ENCODE peak calls at places on chromosomes 5 and 9, in seven cellular contexts. U is K562; K is cardiac muscle cell; O is left ventricle myocardium inferior; Y is pancreas; R is CD8-positive, alpha-beta T cell; H is thyroid gland. S is an unnamed sample.

GRCh38 chr5:135979510-135979909 is 24.7 kb upstream of the LECT2 start:
- DNase-seq in K (peak; percentile 59), Y (no peak), O (no peak), R (no peak), U (no peak), H (no peak), S (no peak)

GRCh38 chr5:161411156-161411555 is 135.4 kb downstream of the GABRB2 start:
- DNase-seq in Y (no peak), R (no peak), K (peak; percentile 1), H (peak; percentile 5), U (no peak), O (no peak), S (no peak)

GRCh38 chr9:92716557-92716956 is 46.6 kb upstream of the IPPK start:
- DNase-seq in H (peak; percentile 64), K (peak; percentile 48), Y (peak; percentile 25), O (peak; percentile 66), U (peak; percentile 82), R (peak; percentile 81), S (peak; percentile 61)

GRCh38 chr9:124293712-124294504 is 36.2 kb downstream of the NEK6 start:
- DNase-seq in K (no peak), O (no peak), U (no peak), H (no peak), R (no peak), Y (no peak), S (no peak)

GRCh38 chr9:113624721-113625120 is 161.2 kb downstream of the RGS3 start:
- DNase-seq in H (no peak), Y (no peak), U (no peak), O (peak; percentile 60), K (no peak), R (no peak), S (no peak)

GRCh38 chr9:105483618-105484017 is 35.8 kb downstream of the FSD1L start:
- DNase-seq in O (no peak), R (no peak), U (no peak), H (no peak), Y (no peak), K (no peak), S (no peak)

GRCh38 chr9:137301086-137301947 is 754 bp downstream of the NRARP start:
- DNase-seq in H (peak; percentile 52), R (no peak), Y (peak; percentile 65), K (peak; percentile 74), U (peak; percentile 70), O (peak; percentile 34), S (no peak)

GRCh38 chr9:128416014-128416413 is 4.6 kb upstream of the CERCAM start:
- DNase-seq in Y (no peak), R (no peak), K (no peak), U (no peak), H (peak; percentile 74), O (no peak), S (no peak)

GRCh38 chr9:88041447-88041846 is 67.1 kb upstream of the CDK20 start:
- DNase-seq in H (no peak), Y (no peak), U (no peak), K (peak; percentile 48), O (no peak), R (no peak), S (no peak)

DNA sequence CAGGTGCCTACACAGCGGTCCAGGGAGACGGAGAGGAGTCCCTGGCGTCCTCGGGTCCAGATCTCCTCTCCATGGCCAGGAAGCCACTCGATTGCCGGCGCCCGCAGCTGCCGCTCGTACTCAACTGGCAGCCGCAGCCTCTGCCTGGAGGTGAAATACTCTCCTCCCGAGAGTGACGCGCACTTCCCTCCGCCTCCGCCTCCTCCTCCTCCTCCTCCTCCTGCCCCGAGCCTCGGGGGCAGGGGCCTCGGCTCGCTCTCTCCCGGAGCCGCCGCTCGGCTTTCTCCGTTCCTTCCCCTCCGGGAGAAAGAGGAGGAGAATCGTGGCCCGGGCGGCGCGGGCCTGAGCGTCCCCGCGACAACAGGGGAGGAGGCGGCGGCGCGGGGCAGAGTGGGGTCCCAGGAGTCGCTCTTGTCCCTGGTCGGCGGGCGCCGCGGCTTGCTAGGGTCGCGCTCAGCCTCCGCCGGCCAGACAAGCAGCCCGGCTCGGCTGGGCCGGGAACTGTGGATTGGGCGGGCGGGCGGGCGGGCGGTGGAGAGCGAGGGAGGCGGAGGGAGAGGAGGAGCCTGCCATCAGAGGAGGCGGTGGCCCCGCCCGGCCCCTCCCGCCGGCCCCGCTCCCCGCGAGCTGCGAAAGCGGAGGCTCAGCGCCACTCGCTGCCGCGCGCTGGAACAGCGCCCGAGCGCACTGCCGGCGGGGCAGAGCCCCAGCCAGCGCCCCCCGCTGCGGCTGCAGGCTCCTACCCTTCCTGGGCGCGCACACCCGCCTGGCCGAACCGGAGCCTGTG is at the start of gene CEMIP2:
- DNase-seq in H (peak; percentile 92), Y (peak; percentile 91), O (peak; percentile 89), K (peak; percentile 95), R (peak; percentile 83), U (peak; percentile 82), S (peak; percentile 88)
- TF ChIP-seq CTCF in H (no peak), Y (no peak), O (peak; percentile 57), K (peak; percentile 29), R (peak; percentile 63), U (peak; percentile 73), S (peak; percentile 61)

GRCh38 chr5:114362197-114362976 is 517 bp downstream of the KCNN2 start:
- DNase-seq in Y (peak; percentile 14), O (peak; percentile 16), H (no peak), R (no peak), U (no peak), K (no peak), S (no peak)
- H3K27me3 ChIP-seq in Y (peaks cover 8% of the 10 kb centered on the region), O (peaks cover 44% of the 10 kb centered on the region), H (peaks cover 20% of the 10 kb centered on the region), R (peaks cover 7% of the 10 kb centered on the region), U (no peaks in the 10 kb centered on the region), K (peaks cover 43% of the 10 kb centered on the region), S (no peaks in the 10 kb centered on the region)

DNA sequence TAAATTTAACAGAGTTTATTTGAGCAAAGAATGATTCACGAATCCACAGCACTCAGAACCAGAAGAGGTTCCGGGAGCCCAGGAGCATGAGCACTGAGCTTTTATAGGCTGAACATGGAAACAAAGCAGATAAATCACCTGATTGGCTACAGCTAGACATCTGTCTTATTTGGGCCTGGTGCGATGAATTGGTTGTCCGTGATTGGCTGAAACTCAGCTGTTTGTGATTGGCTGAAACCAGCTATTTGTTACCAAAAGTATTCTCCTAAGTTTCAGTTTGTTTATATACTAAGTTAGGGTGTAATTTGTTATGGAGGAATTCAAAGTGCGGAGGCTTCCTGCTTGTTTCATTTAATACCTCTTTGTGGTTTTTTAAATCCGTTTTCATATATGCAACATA is 15.8 kb upstream of the LCP2 start:
- DNase-seq in Y (no peak), U (peak; percentile 47), K (no peak), R (no peak), H (no peak), O (no peak), S (no peak)
- H3K27ac ChIP-seq in Y (no peak overlapping the region), U (no peak overlapping the region), K (no peak overlapping the region), R (peak overlapping the region; percentile 1), H (no peak overlapping the region), O (no peak overlapping the region), S (no peak overlapping the region)

DNA sequence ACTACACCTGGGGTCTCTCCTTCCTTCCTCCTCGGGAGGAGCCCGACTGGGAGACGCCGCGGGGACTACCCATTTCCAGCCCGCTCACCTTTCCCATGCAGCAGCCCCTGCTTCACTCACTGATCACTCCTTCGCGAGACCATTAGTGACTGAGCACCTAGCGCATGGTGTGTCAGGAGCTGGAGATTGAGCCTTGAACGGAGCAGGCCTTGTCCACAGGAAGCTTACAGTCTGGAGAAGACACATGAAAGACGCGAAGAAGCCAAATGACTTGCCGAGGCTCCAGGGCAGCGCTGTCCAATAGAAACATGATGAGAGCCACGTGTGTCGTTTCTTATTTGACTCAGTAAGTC is 283 bp upstream of the CFAP90 start:
- DNase-seq in U (no peak), R (no peak), Y (no peak), K (no peak), O (no peak), H (no peak), S (no peak)
- TF ChIP-seq CTCF in U (no peak), R (no peak), Y (no peak), K (no peak), O (no peak), H (no peak), S (no peak)

GRCh38 chr5:38742821-38743220 is 103.0 kb upstream of the OSMR start:
- DNase-seq in U (no peak), H (no peak), Y (no peak), K (no peak), O (no peak), R (no peak), S (no peak)
- H3K27me3 ChIP-seq in U (peaks cover 3% of the 10 kb centered on the region), H (no peaks in the 10 kb centered on the region), Y (no peaks in the 10 kb centered on the region), K (no peaks in the 10 kb centered on the region), O (no peaks in the 10 kb centered on the region), R (no peaks in the 10 kb centered on the region), S (no peaks in the 10 kb centered on the region)

S was measured in right atrium auricular region.